ENCODE peak calls at places on chromosome 13, in six cellular contexts. E is IMR-90, T is spleen, A is cardiac muscle cell, M is neuronal stem cell, V is thoracic aorta. C is an unnamed sample. For H3K4me1, the result is how much of the 10 kb centered on the place peaks cover.

GRCh38 chr13:40384976-40385857 is 281.2 kb downstream of the FOXO1 start:
- DNase-seq in E (no peak), T (no peak), A (no peak), M (no peak), V (no peak), C (no peak)

GRCh38 chr13:103812558-103812957 is 746.3 kb upstream of the SLC10A2 start:
- DNase-seq in E (no peak), T (no peak), A (no peak), M (no peak), V (no peak), C (no peak)

GRCh38 chr13:34035676-34036325 is 217.9 kb downstream of the RFC3 start:
- DNase-seq in E (no peak), T (no peak), A (no peak), M (no peak), V (no peak), C (no peak)

GRCh38 chr13:49125964-49126363 is 94.2 kb upstream of the MLNR start:
- DNase-seq in E (no peak), T (no peak), A (no peak), M (no peak), V (no peak), C (no peak)

GRCh38 chr13:77028202-77028601 is 1.2 kb upstream of the FBXL3 start:
- DNase-seq in E (no peak), T (no peak), A (no peak), M (no peak), V (no peak), C (no peak)

GRCh38 chr13:26910754-26911465 is 150.3 kb upstream of the GPR12 start:
- DNase-seq in E (no peak), T (no peak), A (no peak), M (no peak), V (no peak), C (no peak)

GRCh38 chr13:108558489-108558888 is 70.9 kb upstream of the MYO16 start:
- DNase-seq in E (no peak), T (no peak), A (no peak), M (no peak), V (no peak), C (no peak)

GRCh38 chr13:50686547-50686946 is 156.9 kb downstream of the DLEU7 start:
- DNase-seq in E (no peak), T (no peak), A (no peak), M (no peak), V (no peak), C (no peak)

GRCh38 chr13:51958217-51958547 is 53.1 kb downstream of the ATP7B start:
- DNase-seq in E (no peak), T (no peak), A (no peak), M (no peak), V (no peak), C (no peak)

GRCh38 chr13:50353651-50354415 is 338.6 kb downstream of the KCNRG start:
- DNase-seq in E (peak), T (no peak), A (no peak), M (no peak), V (no peak), C (no peak)

GRCh38 chr13:19071161-19071936 is 110.3 kb downstream of the TUBA3C start:
- DNase-seq in E (no peak), T (no peak), A (no peak), M (no peak), V (no peak), C (no peak)

GRCh38 chr13:23842406-23842805 is 46.8 kb downstream of the MIPEP start:
- DNase-seq in E (no peak), T (no peak), A (peak), M (no peak), V (no peak), C (no peak)

GRCh38 chr13:66992683-66993082 is 237.5 kb downstream of the PCDH9 start:
- DNase-seq in E (no peak), T (no peak), A (no peak), M (no peak), V (no peak), C (no peak)

GRCh38 chr13:86020350-86021002 is 221.3 kb upstream of the SLITRK6 start:
- DNase-seq in E (peak), T (no peak), A (peak), M (no peak), V (no peak), C (no peak)

GRCh38 chr13:77740931-77741586 is 43.6 kb downstream of the SLAIN1 start:
- DNase-seq in E (no peak), T (no peak), A (no peak), M (no peak), V (no peak), C (no peak)

GRCh38 chr13:32423592-32423991 is 4.3 kb downstream of the N4BP2L1 start:
- DNase-seq in E (no peak), T (no peak), A (no peak), M (no peak), V (no peak), C (no peak)

GRCh38 chr13:32426981-32427851 is 714 bp downstream of the N4BP2L1 start:
- DNase-seq in E (peak), T (peak), A (peak), M (peak), V (no peak), C (peak)

GRCh38 chr13:32427852-32428580 is at the start of gene N4BP2L1:
- DNase-seq in E (no peak), T (peak), A (peak), M (no peak), V (peak), C (peak)

GRCh38 chr13:32426191-32426980 is 1.5 kb downstream of the N4BP2L1 start:
- DNase-seq in E (no peak), T (peak), A (no peak), M (no peak), V (no peak), C (no peak)

DNA sequence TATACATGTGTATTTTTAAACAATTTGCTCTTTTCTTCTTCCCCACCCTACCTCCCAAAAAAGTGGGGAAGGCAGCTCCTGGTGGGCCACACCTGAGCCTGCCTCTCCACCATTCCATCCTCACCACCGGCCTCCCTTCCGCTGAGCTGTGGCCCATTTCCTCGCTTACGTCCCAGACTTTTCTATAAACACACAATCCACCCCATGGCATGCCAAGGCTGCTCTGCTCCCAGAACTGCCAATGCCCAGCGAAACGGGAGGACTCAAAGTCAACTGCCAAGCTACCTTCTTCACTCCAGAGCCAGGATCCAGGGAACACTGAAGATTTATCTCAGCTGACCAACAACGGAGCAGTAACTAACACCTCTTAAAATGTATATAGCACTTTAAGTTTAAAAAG is 2.8 kb downstream of the N4BP2L1 start:
- DNase-seq in E (no peak), T (peak), A (no peak), M (no peak), V (no peak), C (no peak)
- H3K27ac ChIP-seq in E (no peak), T (peak), A (no peak), M (no peak), V (no peak), C (peak)

GRCh38 chr13:59447031-59447430 is 716.7 kb downstream of the DIAPH3 start:
- DNase-seq in E (no peak), T (no peak), A (no peak), M (no peak), V (no peak), C (no peak)

GRCh38 chr13:59445812-59446211 is 717.9 kb downstream of the DIAPH3 start:
- DNase-seq in E (no peak), T (no peak), A (no peak), M (no peak), V (no peak), C (no peak)

GRCh38 chr13:59444210-59444857 is 719.4 kb downstream of the DIAPH3 start:
- DNase-seq in E (no peak), T (no peak), A (no peak), M (no peak), V (no peak), C (no peak)

GRCh38 chr13:59447846-59448620 is 715.7 kb downstream of the DIAPH3 start:
- DNase-seq in E (peak), T (no peak), A (no peak), M (peak), V (no peak), C (no peak)

DNA sequence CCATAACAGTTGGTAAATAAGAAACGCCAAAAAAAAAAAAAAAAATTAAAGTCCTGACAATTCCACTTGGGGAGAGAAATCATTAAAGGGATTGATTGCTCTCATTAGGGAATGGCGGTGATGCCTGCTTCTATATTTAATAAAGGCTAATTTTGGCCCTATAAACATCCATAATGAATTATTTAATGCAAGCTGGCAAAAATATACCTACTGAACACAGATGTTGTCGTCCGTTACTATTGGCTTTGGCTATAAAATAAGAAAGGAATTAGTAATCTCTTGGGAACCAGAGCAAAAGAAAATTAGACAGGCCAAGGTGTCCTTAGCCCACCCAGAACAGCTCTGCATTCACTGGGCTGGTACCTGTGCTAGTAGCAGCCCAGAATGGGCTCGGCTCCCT is 717.3 kb downstream of the DIAPH3 start:
- DNase-seq in E (no peak), T (no peak), A (no peak), M (no peak), V (no peak), C (no peak)
- H3K4me1 ChIP-seq in E (under half), T (under half), A (under half), M (under half), V (under half), C (under half)

GRCh38 chr13:112212533-112212932 is 145.6 kb downstream of the SOX1 start:
- DNase-seq in E (no peak), T (no peak), A (no peak), M (no peak), V (no peak), C (no peak)

GRCh38 chr13:112217431-112217830 is 150.5 kb downstream of the SOX1 start:
- DNase-seq in E (no peak), T (no peak), A (no peak), M (no peak), V (no peak), C (no peak)

GRCh38 chr13:112215871-112216270 is 148.9 kb downstream of the SOX1 start:
- DNase-seq in E (no peak), T (no peak), A (no peak), M (no peak), V (no peak), C (no peak)

GRCh38 chr13:112210401-112210800 is 143.5 kb downstream of the SOX1 start:
- DNase-seq in E (no peak), T (no peak), A (no peak), M (no peak), V (no peak), C (no peak)

GRCh38 chr13:112213467-112214245 is 146.7 kb downstream of the SOX1 start:
- DNase-seq in E (no peak), T (no peak), A (no peak), M (no peak), V (no peak), C (peak)
- H3K27ac ChIP-seq in E (no peak), T (no peak), A (no peak), M (no peak), V (no peak), C (no peak)

DNA sequence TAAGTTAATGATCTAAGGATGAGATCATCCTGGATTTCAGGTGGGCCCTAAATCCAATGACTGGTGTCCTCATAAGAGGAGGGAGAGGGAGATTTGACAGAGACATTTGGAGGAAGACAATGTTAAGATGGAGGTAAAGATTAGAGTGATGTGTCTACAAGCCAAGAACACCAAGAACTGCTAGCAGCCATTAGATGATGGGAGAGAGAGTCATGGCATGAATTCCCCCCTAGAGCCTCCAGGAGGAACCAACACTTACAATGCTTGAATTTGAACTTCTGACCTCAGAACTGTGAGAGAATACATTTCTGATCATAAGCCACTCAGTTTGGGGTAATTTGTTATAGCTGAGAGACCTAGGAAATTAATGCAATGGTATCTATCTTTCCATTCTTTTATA is 68.1 kb upstream of the RFXAP start:
- DNase-seq in E (no peak), T (no peak), A (no peak), M (no peak), V (no peak), C (no peak)
- H3K4me1 ChIP-seq in E (under half), T (under half), A (under half), M (under half), V (under half), C (under half)

GRCh38 chr13:30743319-30744055 is 8.1 kb downstream of the ALOX5AP start:
- DNase-seq in E (peak), T (no peak), A (no peak), M (no peak), V (peak), C (no peak)
- H3K27ac ChIP-seq in E (peak), T (peak), A (no peak), M (no peak), V (peak), C (peak)